ENCODE peak calls at places on chromosome 15, in seven cellular contexts. One of them, this sample, is unnamed.

GRCh38 chr15:50138391-50138790 is 19.4 kb upstream of the ATP8B4 start:
- DNase-seq in suprapubic skin: no peak
- DNase-seq in AG04450: no peak
- DNase-seq in heart right ventricle: no peak
- DNase-seq in endodermal cell: no peak
- DNase-seq in mammary epithelial cell: no peak
- DNase-seq in body of pancreas: no peak
- DNase-seq in this sample: peak

GRCh38 chr15:100275641-100276040 is 66.1 kb downstream of the ADAMTS17 start:
- DNase-seq in suprapubic skin: no peak
- DNase-seq in AG04450: no peak
- DNase-seq in heart right ventricle: no peak
- DNase-seq in endodermal cell: no peak
- DNase-seq in mammary epithelial cell: no peak
- DNase-seq in body of pancreas: no peak
- DNase-seq in this sample: no peak

GRCh38 chr15:85555875-85556617 is 175.6 kb downstream of the AKAP13 start:
- DNase-seq in suprapubic skin: no peak
- DNase-seq in AG04450: no peak
- DNase-seq in heart right ventricle: no peak
- DNase-seq in endodermal cell: no peak
- DNase-seq in mammary epithelial cell: no peak
- DNase-seq in body of pancreas: no peak
- DNase-seq in this sample: no peak

GRCh38 chr15:28111552-28111951 is 12.4 kb upstream of the OCA2 start:
- DNase-seq in suprapubic skin: peak
- DNase-seq in AG04450: no peak
- DNase-seq in heart right ventricle: no peak
- DNase-seq in endodermal cell: peak
- DNase-seq in mammary epithelial cell: no peak
- DNase-seq in body of pancreas: no peak
- DNase-seq in this sample: no peak

GRCh38 chr15:61275901-61276300 is 46.8 kb upstream of the RORA start:
- DNase-seq in suprapubic skin: no peak
- DNase-seq in AG04450: no peak
- DNase-seq in heart right ventricle: no peak
- DNase-seq in endodermal cell: no peak
- DNase-seq in mammary epithelial cell: peak
- DNase-seq in body of pancreas: peak
- DNase-seq in this sample: no peak

GRCh38 chr15:48374472-48374871 is 43.2 kb downstream of the DUT start:
- DNase-seq in suprapubic skin: no peak
- DNase-seq in AG04450: no peak
- DNase-seq in heart right ventricle: no peak
- DNase-seq in endodermal cell: no peak
- DNase-seq in mammary epithelial cell: no peak
- DNase-seq in body of pancreas: no peak
- DNase-seq in this sample: no peak

GRCh38 chr15:48533982-48534381 is 111.5 kb downstream of the FBN1 start:
- DNase-seq in suprapubic skin: no peak
- DNase-seq in AG04450: no peak
- DNase-seq in heart right ventricle: no peak
- DNase-seq in endodermal cell: no peak
- DNase-seq in mammary epithelial cell: no peak
- DNase-seq in body of pancreas: no peak
- DNase-seq in this sample: no peak

GRCh38 chr15:91887321-91887720 is 33.8 kb downstream of the SLCO3A1 start:
- DNase-seq in suprapubic skin: no peak
- DNase-seq in AG04450: no peak
- DNase-seq in heart right ventricle: peak
- DNase-seq in endodermal cell: no peak
- DNase-seq in mammary epithelial cell: no peak
- DNase-seq in body of pancreas: no peak
- DNase-seq in this sample: no peak

GRCh38 chr15:91866971-91867372 is 13.5 kb downstream of the SLCO3A1 start:
- DNase-seq in suprapubic skin: peak
- DNase-seq in AG04450: no peak
- DNase-seq in heart right ventricle: peak
- DNase-seq in endodermal cell: no peak
- DNase-seq in mammary epithelial cell: peak
- DNase-seq in body of pancreas: no peak
- DNase-seq in this sample: peak

GRCh38 chr15:58081446-58081845 is 15.9 kb upstream of the ALDH1A2 start:
- DNase-seq in suprapubic skin: no peak
- DNase-seq in AG04450: no peak
- DNase-seq in heart right ventricle: no peak
- DNase-seq in endodermal cell: no peak
- DNase-seq in mammary epithelial cell: no peak
- DNase-seq in body of pancreas: no peak
- DNase-seq in this sample: peak

GRCh38 chr15:38220874-38221273 is 31.8 kb upstream of the SPRED1 start:
- DNase-seq in suprapubic skin: no peak
- DNase-seq in AG04450: no peak
- DNase-seq in heart right ventricle: no peak
- DNase-seq in endodermal cell: no peak
- DNase-seq in mammary epithelial cell: no peak
- DNase-seq in body of pancreas: no peak
- DNase-seq in this sample: no peak

GRCh38 chr15:59268980-59269472 is 62.4 kb downstream of the LDHAL6B start:
- DNase-seq in suprapubic skin: no peak
- DNase-seq in AG04450: no peak
- DNase-seq in heart right ventricle: no peak
- DNase-seq in endodermal cell: no peak
- DNase-seq in mammary epithelial cell: peak
- DNase-seq in body of pancreas: no peak
- DNase-seq in this sample: no peak

GRCh38 chr15:57921371-57921770 is 144.1 kb downstream of the ALDH1A2 start:
- DNase-seq in suprapubic skin: no peak
- DNase-seq in AG04450: no peak
- DNase-seq in heart right ventricle: no peak
- DNase-seq in endodermal cell: no peak
- DNase-seq in mammary epithelial cell: peak
- DNase-seq in body of pancreas: no peak
- DNase-seq in this sample: peak

GRCh38 chr15:85704720-85705119 is 90.0 kb downstream of the KLHL25 start:
- DNase-seq in suprapubic skin: no peak
- DNase-seq in AG04450: no peak
- DNase-seq in heart right ventricle: peak
- DNase-seq in endodermal cell: no peak
- DNase-seq in mammary epithelial cell: no peak
- DNase-seq in body of pancreas: no peak
- DNase-seq in this sample: peak

GRCh38 chr15:95561463-95561862 is 769.0 kb upstream of the NR2F2 start:
- DNase-seq in suprapubic skin: no peak
- DNase-seq in AG04450: no peak
- DNase-seq in heart right ventricle: no peak
- DNase-seq in endodermal cell: no peak
- DNase-seq in mammary epithelial cell: no peak
- DNase-seq in body of pancreas: no peak
- DNase-seq in this sample: no peak

GRCh38 chr15:69727257-69727924 is 274.8 kb downstream of the RPLP1 start:
- DNase-seq in suprapubic skin: no peak
- DNase-seq in AG04450: no peak
- DNase-seq in heart right ventricle: no peak
- DNase-seq in endodermal cell: no peak
- DNase-seq in mammary epithelial cell: no peak
- DNase-seq in body of pancreas: no peak
- DNase-seq in this sample: no peak

GRCh38 chr15:60004846-60005351 is 788 bp downstream of the FOXB1 start:
- DNase-seq in suprapubic skin: no peak
- DNase-seq in AG04450: no peak
- DNase-seq in heart right ventricle: no peak
- DNase-seq in endodermal cell: peak
- DNase-seq in mammary epithelial cell: no peak
- DNase-seq in body of pancreas: no peak
- DNase-seq in this sample: peak

GRCh38 chr15:89758981-89759380 is 7.9 kb upstream of the MESP1 start:
- DNase-seq in suprapubic skin: no peak
- DNase-seq in AG04450: no peak
- DNase-seq in heart right ventricle: no peak
- DNase-seq in endodermal cell: no peak
- DNase-seq in mammary epithelial cell: no peak
- DNase-seq in body of pancreas: no peak
- DNase-seq in this sample: no peak

GRCh38 chr15:66124626-66125025 is 128.9 kb downstream of the MEGF11 start:
- DNase-seq in suprapubic skin: no peak
- DNase-seq in AG04450: no peak
- DNase-seq in heart right ventricle: no peak
- DNase-seq in endodermal cell: no peak
- DNase-seq in mammary epithelial cell: no peak
- DNase-seq in body of pancreas: no peak
- DNase-seq in this sample: no peak

GRCh38 chr15:73371812-73372211 is 3.1 kb upstream of the HCN4 start:
- DNase-seq in suprapubic skin: no peak
- DNase-seq in AG04450: no peak
- DNase-seq in heart right ventricle: no peak
- DNase-seq in endodermal cell: no peak
- DNase-seq in mammary epithelial cell: no peak
- DNase-seq in body of pancreas: no peak
- DNase-seq in this sample: no peak

GRCh38 chr15:73375012-73375411 is 6.3 kb upstream of the HCN4 start:
- DNase-seq in suprapubic skin: no peak
- DNase-seq in AG04450: no peak
- DNase-seq in heart right ventricle: no peak
- DNase-seq in endodermal cell: no peak
- DNase-seq in mammary epithelial cell: no peak
- DNase-seq in body of pancreas: no peak
- DNase-seq in this sample: no peak

GRCh38 chr15:73373221-73373620 is 4.5 kb upstream of the HCN4 start:
- DNase-seq in suprapubic skin: no peak
- DNase-seq in AG04450: no peak
- DNase-seq in heart right ventricle: no peak
- DNase-seq in endodermal cell: no peak
- DNase-seq in mammary epithelial cell: no peak
- DNase-seq in body of pancreas: no peak
- DNase-seq in this sample: no peak

GRCh38 chr15:73375755-73376305 is 7.1 kb upstream of the HCN4 start:
- DNase-seq in suprapubic skin: no peak
- DNase-seq in AG04450: no peak
- DNase-seq in heart right ventricle: peak
- DNase-seq in endodermal cell: no peak
- DNase-seq in mammary epithelial cell: no peak
- DNase-seq in body of pancreas: no peak
- DNase-seq in this sample: no peak

DNA sequence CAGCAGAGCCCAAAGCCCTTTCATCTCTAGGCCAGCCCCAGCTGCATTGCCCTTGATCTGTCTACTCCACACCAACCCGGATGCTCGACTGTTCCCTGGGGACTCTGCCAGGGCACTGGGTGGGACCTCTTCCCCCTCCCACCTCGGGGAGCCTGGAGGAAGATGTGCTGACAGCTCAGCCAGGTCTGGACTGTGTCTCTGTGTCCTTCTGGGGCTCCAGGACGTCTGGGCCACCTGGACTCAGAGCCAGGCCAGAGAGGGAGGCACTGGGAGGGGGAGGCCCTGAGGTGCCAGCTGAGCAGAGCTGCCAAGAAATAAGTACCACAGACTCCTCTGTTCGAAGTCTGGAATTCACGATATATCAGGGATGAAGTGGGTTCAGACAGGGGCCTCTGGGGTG is 5.8 kb upstream of the HCN4 start:
- DNase-seq in suprapubic skin: no peak
- DNase-seq in AG04450: no peak
- DNase-seq in heart right ventricle: peak
- DNase-seq in endodermal cell: no peak
- DNase-seq in mammary epithelial cell: no peak
- DNase-seq in body of pancreas: no peak
- DNase-seq in this sample: no peak
- H3K4me3 ChIP-seq in suprapubic skin: no peak
- H3K4me3 ChIP-seq in AG04450: no peak
- H3K4me3 ChIP-seq in heart right ventricle: no peak
- H3K4me3 ChIP-seq in endodermal cell: no peak
- H3K4me3 ChIP-seq in mammary epithelial cell: no peak
- H3K4me3 ChIP-seq in body of pancreas: no peak
- H3K4me3 ChIP-seq in this sample: no peak

DNA sequence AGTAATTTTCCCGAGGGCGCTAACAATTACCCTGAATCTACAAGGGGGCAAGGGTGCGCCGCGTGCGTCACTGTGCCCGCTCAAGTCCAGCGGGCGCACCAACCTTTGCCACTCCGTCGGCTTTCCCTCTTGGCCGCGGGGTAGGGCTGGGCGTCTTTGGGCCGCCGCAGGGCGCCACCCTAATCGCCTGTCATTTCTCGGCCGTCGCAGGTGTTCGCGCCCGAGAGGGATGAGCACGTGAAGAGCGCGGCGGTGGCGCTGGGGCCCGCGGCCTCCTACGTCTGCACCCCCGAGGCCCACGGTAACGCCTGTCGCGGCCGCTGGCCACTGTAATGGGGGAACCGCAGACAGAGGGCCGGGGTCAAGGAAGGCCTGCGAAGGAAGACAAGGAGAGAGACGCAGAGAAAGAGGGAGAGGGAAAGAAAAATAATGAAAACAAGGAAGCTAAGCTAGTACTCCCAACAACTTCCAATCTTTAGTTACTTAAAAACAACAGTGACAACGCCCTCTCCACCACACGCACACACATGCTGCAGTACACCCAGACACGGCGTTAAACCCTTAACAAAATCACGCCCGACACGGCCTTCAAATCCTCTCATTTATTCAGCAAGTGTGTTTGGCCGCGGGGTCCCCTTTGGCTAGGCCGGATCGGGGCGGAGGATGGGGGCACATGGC is 3.8 kb downstream of the SKOR1 start:
- DNase-seq in suprapubic skin: no peak
- DNase-seq in AG04450: no peak
- DNase-seq in heart right ventricle: no peak
- DNase-seq in endodermal cell: peak
- DNase-seq in mammary epithelial cell: no peak
- DNase-seq in body of pancreas: no peak
- DNase-seq in this sample: no peak
- H3K4me3 ChIP-seq in suprapubic skin: peak
- H3K4me3 ChIP-seq in AG04450: no peak
- H3K4me3 ChIP-seq in heart right ventricle: no peak
- H3K4me3 ChIP-seq in endodermal cell: no peak
- H3K4me3 ChIP-seq in mammary epithelial cell: no peak
- H3K4me3 ChIP-seq in body of pancreas: no peak
- H3K4me3 ChIP-seq in this sample: no peak

GRCh38 chr15:72196409-72197044 is 1.1 kb downstream of the GRAMD2A start:
- DNase-seq in suprapubic skin: no peak
- DNase-seq in AG04450: no peak
- DNase-seq in heart right ventricle: no peak
- DNase-seq in endodermal cell: no peak
- DNase-seq in mammary epithelial cell: peak
- DNase-seq in body of pancreas: no peak
- DNase-seq in this sample: no peak
- H3K4me3 ChIP-seq in suprapubic skin: peak
- H3K4me3 ChIP-seq in AG04450: no peak
- H3K4me3 ChIP-seq in heart right ventricle: no peak
- H3K4me3 ChIP-seq in endodermal cell: peak
- H3K4me3 ChIP-seq in mammary epithelial cell: peak
- H3K4me3 ChIP-seq in body of pancreas: no peak
- H3K4me3 ChIP-seq in this sample: no peak

GRCh38 chr15:74784854-74785715 is 3.2 kb downstream of the CSK start:
- DNase-seq in suprapubic skin: no peak
- DNase-seq in AG04450: no peak
- DNase-seq in heart right ventricle: no peak
- DNase-seq in endodermal cell: no peak
- DNase-seq in mammary epithelial cell: no peak
- DNase-seq in body of pancreas: no peak
- DNase-seq in this sample: no peak
- H3K4me3 ChIP-seq in suprapubic skin: no peak
- H3K4me3 ChIP-seq in AG04450: no peak
- H3K4me3 ChIP-seq in heart right ventricle: no peak
- H3K4me3 ChIP-seq in endodermal cell: no peak
- H3K4me3 ChIP-seq in mammary epithelial cell: no peak
- H3K4me3 ChIP-seq in body of pancreas: no peak
- H3K4me3 ChIP-seq in this sample: no peak

This sample was measured in fibroblast of mammary gland.